ENCODE peak calls at places on chromosomes 3 and 15, in six cellular contexts. One of them, this sample, is unnamed.

GRCh38 chr3:139319428-139320402 is 24.1 kb upstream of the MRPS22 start:
- DNase-seq in DMS153: no peak
- DNase-seq in occipital lobe: no peak
- DNase-seq in anterior cingulate cortex: no peak
- DNase-seq in esophagus squamous epithelium: no peak
- DNase-seq in posterior cingulate gyrus: peak; percentile 63
- DNase-seq in this sample: no peak

GRCh38 chr3:9422712-9423424 is 25.5 kb downstream of the SETD5 start:
- DNase-seq in anterior cingulate cortex: peak; percentile 48
- DNase-seq in DMS153: peak; percentile 86
- DNase-seq in esophagus squamous epithelium: peak; percentile 5
- DNase-seq in posterior cingulate gyrus: peak; percentile 92
- DNase-seq in occipital lobe: peak; percentile 85
- DNase-seq in this sample: peak; percentile 98

GRCh38 chr15:90483640-90484039 is 46.1 kb upstream of the CRTC3 start:
- DNase-seq in anterior cingulate cortex: no peak
- DNase-seq in DMS153: no peak
- DNase-seq in esophagus squamous epithelium: no peak
- DNase-seq in occipital lobe: no peak
- DNase-seq in posterior cingulate gyrus: no peak
- DNase-seq in this sample: no peak

GRCh38 chr3:145620486-145620885 is 540.5 kb downstream of the PLOD2 start:
- DNase-seq in occipital lobe: no peak
- DNase-seq in DMS153: no peak
- DNase-seq in esophagus squamous epithelium: no peak
- DNase-seq in anterior cingulate cortex: no peak
- DNase-seq in posterior cingulate gyrus: no peak
- DNase-seq in this sample: no peak

GRCh38 chr3:119295816-119296484 is 1.8 kb downstream of the ARHGAP31 start:
- DNase-seq in posterior cingulate gyrus: no peak
- DNase-seq in occipital lobe: no peak
- DNase-seq in anterior cingulate cortex: no peak
- DNase-seq in esophagus squamous epithelium: no peak
- DNase-seq in DMS153: no peak
- DNase-seq in this sample: peak; percentile 64

GRCh38 chr15:60933914-60934885 is 294.9 kb downstream of the RORA start:
- DNase-seq in esophagus squamous epithelium: no peak
- DNase-seq in anterior cingulate cortex: no peak
- DNase-seq in occipital lobe: no peak
- DNase-seq in DMS153: no peak
- DNase-seq in posterior cingulate gyrus: no peak
- DNase-seq in this sample: no peak

GRCh38 chr3:17412950-17413530 is 329.4 kb downstream of the TBC1D5 start:
- DNase-seq in anterior cingulate cortex: no peak
- DNase-seq in occipital lobe: no peak
- DNase-seq in posterior cingulate gyrus: no peak
- DNase-seq in DMS153: peak; percentile 3
- DNase-seq in esophagus squamous epithelium: no peak
- DNase-seq in this sample: peak; percentile 59

GRCh38 chr15:57060799-57061198 is 142.4 kb downstream of the TCF12 start:
- DNase-seq in esophagus squamous epithelium: no peak
- DNase-seq in posterior cingulate gyrus: no peak
- DNase-seq in occipital lobe: no peak
- DNase-seq in DMS153: no peak
- DNase-seq in anterior cingulate cortex: no peak
- DNase-seq in this sample: peak; percentile 91

GRCh38 chr15:79769081-79769481 is 127.7 kb downstream of the MTHFS start:
- DNase-seq in anterior cingulate cortex: no peak
- DNase-seq in occipital lobe: no peak
- DNase-seq in esophagus squamous epithelium: no peak
- DNase-seq in DMS153: no peak
- DNase-seq in posterior cingulate gyrus: no peak
- DNase-seq in this sample: peak; percentile 12

GRCh38 chr15:68679161-68679560 is 100.4 kb downstream of the CORO2B start:
- DNase-seq in posterior cingulate gyrus: peak; percentile 82
- DNase-seq in DMS153: no peak
- DNase-seq in esophagus squamous epithelium: no peak
- DNase-seq in occipital lobe: no peak
- DNase-seq in anterior cingulate cortex: no peak
- DNase-seq in this sample: no peak

GRCh38 chr3:32531010-32531647 is 28.5 kb upstream of the CMTM6 start:
- DNase-seq in posterior cingulate gyrus: no peak
- DNase-seq in DMS153: no peak
- DNase-seq in occipital lobe: no peak
- DNase-seq in anterior cingulate cortex: no peak
- DNase-seq in esophagus squamous epithelium: no peak
- DNase-seq in this sample: peak; percentile 20

GRCh38 chr3:113275876-113276580 is 64.7 kb downstream of the BOC start:
- DNase-seq in occipital lobe: no peak
- DNase-seq in posterior cingulate gyrus: peak; percentile 86
- DNase-seq in esophagus squamous epithelium: no peak
- DNase-seq in DMS153: peak; percentile 91
- DNase-seq in anterior cingulate cortex: no peak
- DNase-seq in this sample: peak; percentile 47

GRCh38 chr3:33652736-33653135 is 65.3 kb downstream of the CLASP2 start:
- DNase-seq in DMS153: no peak
- DNase-seq in anterior cingulate cortex: no peak
- DNase-seq in occipital lobe: no peak
- DNase-seq in posterior cingulate gyrus: no peak
- DNase-seq in esophagus squamous epithelium: no peak
- DNase-seq in this sample: no peak

GRCh38 chr3:128455786-128456748 is 10.6 kb downstream of the DNAJB8 start:
- DNase-seq in DMS153: no peak
- DNase-seq in anterior cingulate cortex: no peak
- DNase-seq in occipital lobe: no peak
- DNase-seq in posterior cingulate gyrus: peak; percentile 76
- DNase-seq in esophagus squamous epithelium: no peak
- DNase-seq in this sample: peak; percentile 23

GRCh38 chr3:4647411-4647810 is 154.3 kb downstream of the ITPR1 start:
- DNase-seq in anterior cingulate cortex: no peak
- DNase-seq in occipital lobe: no peak
- DNase-seq in posterior cingulate gyrus: no peak
- DNase-seq in DMS153: no peak
- DNase-seq in esophagus squamous epithelium: no peak
- DNase-seq in this sample: no peak

GRCh38 chr15:26166429-26166828 is 303.3 kb upstream of the ATP10A start:
- DNase-seq in occipital lobe: no peak
- DNase-seq in posterior cingulate gyrus: no peak
- DNase-seq in anterior cingulate cortex: no peak
- DNase-seq in DMS153: no peak
- DNase-seq in esophagus squamous epithelium: no peak
- DNase-seq in this sample: no peak

GRCh38 chr3:182740710-182741109 is 52.6 kb upstream of the ATP11B start:
- DNase-seq in occipital lobe: no peak
- DNase-seq in posterior cingulate gyrus: no peak
- DNase-seq in anterior cingulate cortex: no peak
- DNase-seq in DMS153: peak; percentile 74
- DNase-seq in esophagus squamous epithelium: no peak
- DNase-seq in this sample: no peak

GRCh38 chr3:128620268-128620691 is 30.3 kb downstream of the RPN1 start:
- DNase-seq in occipital lobe: no peak
- DNase-seq in esophagus squamous epithelium: no peak
- DNase-seq in DMS153: no peak
- DNase-seq in posterior cingulate gyrus: no peak
- DNase-seq in anterior cingulate cortex: no peak
- DNase-seq in this sample: peak; percentile 9

GRCh38 chr3:129106320-129106719 is 15.3 kb downstream of the RAB43 start:
- DNase-seq in posterior cingulate gyrus: peak; percentile 69
- DNase-seq in anterior cingulate cortex: no peak
- DNase-seq in DMS153: no peak
- DNase-seq in occipital lobe: no peak
- DNase-seq in esophagus squamous epithelium: no peak
- DNase-seq in this sample: no peak

GRCh38 chr3:16177962-16178627 is 3.6 kb downstream of the GALNT15 start:
- DNase-seq in DMS153: no peak
- DNase-seq in occipital lobe: no peak
- DNase-seq in posterior cingulate gyrus: peak; percentile 98
- DNase-seq in esophagus squamous epithelium: no peak
- DNase-seq in anterior cingulate cortex: no peak
- DNase-seq in this sample: peak; percentile 90

GRCh38 chr15:68211656-68212320 is 6.7 kb upstream of the CALML4 start:
- DNase-seq in DMS153: no peak
- DNase-seq in posterior cingulate gyrus: peak; percentile 65
- DNase-seq in anterior cingulate cortex: no peak
- DNase-seq in occipital lobe: no peak
- DNase-seq in esophagus squamous epithelium: no peak
- DNase-seq in this sample: no peak

GRCh38 chr15:95018888-95019545 is 787.7 kb downstream of the MCTP2 start:
- DNase-seq in esophagus squamous epithelium: no peak
- DNase-seq in anterior cingulate cortex: no peak
- DNase-seq in DMS153: no peak
- DNase-seq in occipital lobe: no peak
- DNase-seq in posterior cingulate gyrus: no peak
- DNase-seq in this sample: peak; percentile 70

GRCh38 chr15:57218826-57219576 is 157.3 kb upstream of the CGNL1 start:
- DNase-seq in posterior cingulate gyrus: no peak
- DNase-seq in DMS153: peak; percentile 82
- DNase-seq in esophagus squamous epithelium: no peak
- DNase-seq in anterior cingulate cortex: no peak
- DNase-seq in occipital lobe: no peak
- DNase-seq in this sample: peak; percentile 88

GRCh38 chr3:10810376-10810775 is 5.7 kb upstream of the SLC6A11 start:
- DNase-seq in DMS153: no peak
- DNase-seq in esophagus squamous epithelium: no peak
- DNase-seq in occipital lobe: no peak
- DNase-seq in anterior cingulate cortex: no peak
- DNase-seq in posterior cingulate gyrus: no peak
- DNase-seq in this sample: no peak

GRCh38 chr3:73547427-73548036 is 77.2 kb downstream of the PDZRN3 start:
- DNase-seq in esophagus squamous epithelium: no peak
- DNase-seq in posterior cingulate gyrus: peak; percentile 83
- DNase-seq in occipital lobe: no peak
- DNase-seq in DMS153: no peak
- DNase-seq in anterior cingulate cortex: no peak
- DNase-seq in this sample: peak; percentile 97

GRCh38 chr15:89113263-89113662 is 25.0 kb downstream of the ABHD2 start:
- DNase-seq in esophagus squamous epithelium: no peak
- DNase-seq in DMS153: no peak
- DNase-seq in occipital lobe: no peak
- DNase-seq in anterior cingulate cortex: no peak
- DNase-seq in posterior cingulate gyrus: no peak
- DNase-seq in this sample: no peak

GRCh38 chr3:74559301-74559700 is 55.2 kb downstream of the CNTN3 start:
- DNase-seq in posterior cingulate gyrus: no peak
- DNase-seq in occipital lobe: no peak
- DNase-seq in esophagus squamous epithelium: no peak
- DNase-seq in DMS153: no peak
- DNase-seq in anterior cingulate cortex: no peak
- DNase-seq in this sample: no peak

GRCh38 chr3:15329058-15330005 is 3.1 kb downstream of the SH3BP5 start:
- DNase-seq in anterior cingulate cortex: no peak
- DNase-seq in occipital lobe: no peak
- DNase-seq in DMS153: no peak
- DNase-seq in posterior cingulate gyrus: no peak
- DNase-seq in esophagus squamous epithelium: no peak
- DNase-seq in this sample: no peak

GRCh38 chr15:90402230-90402629 is 14.2 kb downstream of the IQGAP1 start:
- DNase-seq in DMS153: peak; percentile 3
- DNase-seq in esophagus squamous epithelium: no peak
- DNase-seq in occipital lobe: no peak
- DNase-seq in posterior cingulate gyrus: no peak
- DNase-seq in anterior cingulate cortex: no peak
- DNase-seq in this sample: peak; percentile 91

GRCh38 chr3:168187233-168187632 is 91.5 kb upstream of the GOLIM4 start:
- DNase-seq in posterior cingulate gyrus: no peak
- DNase-seq in anterior cingulate cortex: no peak
- DNase-seq in occipital lobe: no peak
- DNase-seq in DMS153: no peak
- DNase-seq in esophagus squamous epithelium: no peak
- DNase-seq in this sample: no peak

GRCh38 chr3:53161345-53161819 is 373 bp downstream of the PRKCD start:
- DNase-seq in DMS153: no peak
- DNase-seq in esophagus squamous epithelium: no peak
- DNase-seq in occipital lobe: no peak
- DNase-seq in anterior cingulate cortex: no peak
- DNase-seq in posterior cingulate gyrus: no peak
- DNase-seq in this sample: peak; percentile 28